ENCODE peak calls at places on chromosomes 1 and 21, in five cellular contexts. One of them, this sample, is unnamed.

GRCh38 chr1:2789986-2790581 is 11.4 kb downstream of the TTC34 start:
- DNase-seq in cardiac muscle cell: no peak
- DNase-seq in right lobe of liver: peak; percentile 23
- DNase-seq in astrocyte: no peak
- DNase-seq in colonic mucosa: no peak
- DNase-seq in this sample: no peak

GRCh38 chr21:35203093-35204021 is 154.3 kb upstream of the RUNX1 start:
- DNase-seq in cardiac muscle cell: no peak
- DNase-seq in right lobe of liver: no peak
- DNase-seq in astrocyte: peak; percentile 93
- DNase-seq in colonic mucosa: no peak
- DNase-seq in this sample: peak; percentile 27

GRCh38 chr21:45471229-45472052 is 66.5 kb downstream of the COL18A1 start:
- DNase-seq in cardiac muscle cell: no peak
- DNase-seq in right lobe of liver: peak; percentile 84
- DNase-seq in astrocyte: peak; percentile 95
- DNase-seq in colonic mucosa: no peak
- DNase-seq in this sample: peak; percentile 50

GRCh38 chr21:27164208-27165172 is 197.6 kb upstream of the ADAMTS5 start:
- DNase-seq in cardiac muscle cell: no peak
- DNase-seq in right lobe of liver: no peak
- DNase-seq in astrocyte: no peak
- DNase-seq in colonic mucosa: no peak
- DNase-seq in this sample: no peak

GRCh38 chr1:201606096-201606495 is 67.2 kb downstream of the NAV1 start:
- DNase-seq in cardiac muscle cell: no peak
- DNase-seq in right lobe of liver: no peak
- DNase-seq in astrocyte: no peak
- DNase-seq in colonic mucosa: no peak
- DNase-seq in this sample: no peak

GRCh38 chr1:66676616-66677298 is 75.5 kb upstream of the DYNLT5 start:
- DNase-seq in cardiac muscle cell: no peak
- DNase-seq in right lobe of liver: no peak
- DNase-seq in astrocyte: peak; percentile 95
- DNase-seq in colonic mucosa: no peak
- DNase-seq in this sample: no peak

GRCh38 chr1:30085814-30086770 is 637.3 kb downstream of the MATN1 start:
- DNase-seq in cardiac muscle cell: peak; percentile 83
- DNase-seq in right lobe of liver: no peak
- DNase-seq in astrocyte: peak; percentile 43
- DNase-seq in colonic mucosa: peak; percentile 50
- DNase-seq in this sample: peak; percentile 47

GRCh38 chr21:42586406-42586805 is 67.0 kb upstream of the PDE9A start:
- DNase-seq in cardiac muscle cell: no peak
- DNase-seq in right lobe of liver: no peak
- DNase-seq in astrocyte: no peak
- DNase-seq in colonic mucosa: no peak
- DNase-seq in this sample: no peak

GRCh38 chr1:70336050-70336449 is 18.5 kb downstream of the ANKRD13C start:
- DNase-seq in cardiac muscle cell: no peak
- DNase-seq in right lobe of liver: no peak
- DNase-seq in astrocyte: no peak
- DNase-seq in colonic mucosa: no peak
- DNase-seq in this sample: no peak

GRCh38 chr1:200131551-200132125 is 104.1 kb downstream of the NR5A2 start:
- DNase-seq in cardiac muscle cell: no peak
- DNase-seq in right lobe of liver: no peak
- DNase-seq in astrocyte: peak; percentile 41
- DNase-seq in colonic mucosa: peak; percentile 34
- DNase-seq in this sample: no peak

GRCh38 chr1:236659792-236660587 is 26.3 kb upstream of the ACTN2 start:
- DNase-seq in cardiac muscle cell: peak; percentile 82
- DNase-seq in right lobe of liver: no peak
- DNase-seq in astrocyte: no peak
- DNase-seq in colonic mucosa: no peak
- DNase-seq in this sample: no peak

GRCh38 chr1:25695991-25696330 is 79.4 kb downstream of the MAN1C1 start:
- DNase-seq in cardiac muscle cell: no peak
- DNase-seq in right lobe of liver: no peak
- DNase-seq in astrocyte: peak; percentile 98
- DNase-seq in colonic mucosa: no peak
- DNase-seq in this sample: peak; percentile 39

GRCh38 chr1:152519876-152520275 is 5.6 kb downstream of the CRCT1 start:
- DNase-seq in cardiac muscle cell: no peak
- DNase-seq in right lobe of liver: no peak
- DNase-seq in astrocyte: no peak
- DNase-seq in colonic mucosa: no peak
- DNase-seq in this sample: no peak

GRCh38 chr1:203273206-203273868 is 32.0 kb upstream of the BTG2 start:
- DNase-seq in cardiac muscle cell: peak; percentile 92
- DNase-seq in right lobe of liver: peak; percentile 86
- DNase-seq in astrocyte: peak; percentile 52
- DNase-seq in colonic mucosa: peak; percentile 93
- DNase-seq in this sample: peak; percentile 77

GRCh38 chr1:203273869-203274602 is 31.3 kb upstream of the BTG2 start:
- DNase-seq in cardiac muscle cell: no peak
- DNase-seq in right lobe of liver: no peak
- DNase-seq in astrocyte: no peak
- DNase-seq in colonic mucosa: peak; percentile 52
- DNase-seq in this sample: no peak

GRCh38 chr1:203271018-203271743 is 34.1 kb upstream of the BTG2 start:
- DNase-seq in cardiac muscle cell: peak; percentile 79
- DNase-seq in right lobe of liver: no peak
- DNase-seq in astrocyte: peak; percentile 64
- DNase-seq in colonic mucosa: peak; percentile 78
- DNase-seq in this sample: no peak

GRCh38 chr1:203271962-203272632 is 33.2 kb upstream of the BTG2 start:
- DNase-seq in cardiac muscle cell: no peak
- DNase-seq in right lobe of liver: no peak
- DNase-seq in astrocyte: no peak
- DNase-seq in colonic mucosa: peak; percentile 25
- DNase-seq in this sample: no peak

GRCh38 chr1:203272633-203273205 is 32.6 kb upstream of the BTG2 start:
- DNase-seq in cardiac muscle cell: no peak
- DNase-seq in right lobe of liver: no peak
- DNase-seq in astrocyte: no peak
- DNase-seq in colonic mucosa: no peak
- DNase-seq in this sample: no peak
- H3K4me3 ChIP-seq in cardiac muscle cell: no peak overlapping the region
- H3K4me3 ChIP-seq in right lobe of liver: no peak overlapping the region
- H3K4me3 ChIP-seq in astrocyte: no peak overlapping the region
- H3K4me3 ChIP-seq in colonic mucosa: peak overlapping the region; percentile 24
- H3K4me3 ChIP-seq in this sample: no peak overlapping the region

DNA sequence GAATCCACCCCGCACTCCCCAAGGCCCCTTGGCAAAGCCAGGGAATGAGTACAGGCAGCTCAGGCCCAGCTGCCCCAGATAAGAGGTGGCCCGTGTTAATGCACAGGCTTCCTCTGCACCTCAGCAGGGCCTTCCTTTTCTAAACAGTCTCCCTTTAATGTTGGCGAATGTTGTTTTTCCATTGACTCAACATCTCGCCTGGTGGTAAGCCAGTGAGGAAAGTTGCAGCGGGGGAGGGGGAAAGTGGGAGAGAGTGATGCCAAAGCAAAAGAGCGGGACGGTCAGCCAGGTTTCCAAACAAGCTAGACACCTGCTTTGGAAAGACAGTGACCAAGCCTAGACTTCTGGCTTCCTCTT is 10.3 kb upstream of the PROX1 start:
- DNase-seq in cardiac muscle cell: peak; percentile 26
- DNase-seq in right lobe of liver: peak; percentile 89
- DNase-seq in astrocyte: no peak
- DNase-seq in colonic mucosa: no peak
- DNase-seq in this sample: no peak
- H3K27me3 ChIP-seq in cardiac muscle cell: peaks cover 11% of the 10 kb centered on the region
- H3K27me3 ChIP-seq in right lobe of liver: no peaks in the 10 kb centered on the region
- H3K27me3 ChIP-seq in astrocyte: peaks cover 23% of the 10 kb centered on the region
- H3K27me3 ChIP-seq in colonic mucosa: peaks cover 8% of the 10 kb centered on the region
- H3K27me3 ChIP-seq in this sample: peaks cover 10% of the 10 kb centered on the region

GRCh38 chr1:27367160-27367650 is 444 bp upstream of the MAP3K6 start:
- DNase-seq in cardiac muscle cell: no peak
- DNase-seq in right lobe of liver: no peak
- DNase-seq in astrocyte: no peak
- DNase-seq in colonic mucosa: no peak
- DNase-seq in this sample: no peak
- H3K4me3 ChIP-seq in cardiac muscle cell: peak overlapping the region; percentile 52
- H3K4me3 ChIP-seq in right lobe of liver: peak overlapping the region; percentile 74
- H3K4me3 ChIP-seq in astrocyte: peak overlapping the region; percentile 70
- H3K4me3 ChIP-seq in colonic mucosa: peak overlapping the region; percentile 67
- H3K4me3 ChIP-seq in this sample: peak overlapping the region; percentile 90

GRCh38 chr1:111977378-111977777 is 12.1 kb downstream of the KCND3 start:
- DNase-seq in cardiac muscle cell: no peak
- DNase-seq in right lobe of liver: no peak
- DNase-seq in astrocyte: no peak
- DNase-seq in colonic mucosa: no peak
- DNase-seq in this sample: no peak
- H3K27me3 ChIP-seq in cardiac muscle cell: peaks cover 82% of the 10 kb centered on the region
- H3K27me3 ChIP-seq in right lobe of liver: no peaks in the 10 kb centered on the region
- H3K27me3 ChIP-seq in astrocyte: peaks cover 2% of the 10 kb centered on the region
- H3K27me3 ChIP-seq in colonic mucosa: no peaks in the 10 kb centered on the region
- H3K27me3 ChIP-seq in this sample: peaks cover 25% of the 10 kb centered on the region

GRCh38 chr1:169796411-169796810 is 1.7 kb upstream of the METTL18 start:
- DNase-seq in cardiac muscle cell: no peak
- DNase-seq in right lobe of liver: no peak
- DNase-seq in astrocyte: no peak
- DNase-seq in colonic mucosa: no peak
- DNase-seq in this sample: no peak
- H3K4me3 ChIP-seq in cardiac muscle cell: no peak overlapping the region
- H3K4me3 ChIP-seq in right lobe of liver: no peak overlapping the region
- H3K4me3 ChIP-seq in astrocyte: no peak overlapping the region
- H3K4me3 ChIP-seq in colonic mucosa: no peak overlapping the region
- H3K4me3 ChIP-seq in this sample: no peak overlapping the region

GRCh38 chr1:36858553-36858952 is 175.8 kb downstream of the GRIK3 start:
- DNase-seq in cardiac muscle cell: no peak
- DNase-seq in right lobe of liver: no peak
- DNase-seq in astrocyte: no peak
- DNase-seq in colonic mucosa: no peak
- DNase-seq in this sample: no peak
- H3K27me3 ChIP-seq in cardiac muscle cell: no peaks in the 10 kb centered on the region
- H3K27me3 ChIP-seq in right lobe of liver: no peaks in the 10 kb centered on the region
- H3K27me3 ChIP-seq in astrocyte: no peaks in the 10 kb centered on the region
- H3K27me3 ChIP-seq in colonic mucosa: no peaks in the 10 kb centered on the region
- H3K27me3 ChIP-seq in this sample: no peaks in the 10 kb centered on the region

GRCh38 chr1:154423303-154423987 is 18.3 kb downstream of the IL6R start:
- DNase-seq in cardiac muscle cell: no peak
- DNase-seq in right lobe of liver: no peak
- DNase-seq in astrocyte: peak; percentile 71
- DNase-seq in colonic mucosa: no peak
- DNase-seq in this sample: peak; percentile 62
- H3K4me3 ChIP-seq in cardiac muscle cell: no peak overlapping the region
- H3K4me3 ChIP-seq in right lobe of liver: no peak overlapping the region
- H3K4me3 ChIP-seq in astrocyte: no peak overlapping the region
- H3K4me3 ChIP-seq in colonic mucosa: no peak overlapping the region
- H3K4me3 ChIP-seq in this sample: no peak overlapping the region

GRCh38 chr1:18109756-18110597 is 2.4 kb downstream of the IGSF21 start:
- DNase-seq in cardiac muscle cell: peak; percentile 36
- DNase-seq in right lobe of liver: no peak
- DNase-seq in astrocyte: no peak
- DNase-seq in colonic mucosa: peak; percentile 81
- DNase-seq in this sample: peak; percentile 55
- H3K27me3 ChIP-seq in cardiac muscle cell: peaks cover 100% of the 10 kb centered on the region
- H3K27me3 ChIP-seq in right lobe of liver: peaks cover 29% of the 10 kb centered on the region
- H3K27me3 ChIP-seq in astrocyte: peaks cover 65% of the 10 kb centered on the region
- H3K27me3 ChIP-seq in colonic mucosa: peaks cover 53% of the 10 kb centered on the region
- H3K27me3 ChIP-seq in this sample: peaks cover 48% of the 10 kb centered on the region